ENCODE peak calls at places on chromosome 12, in six cellular contexts. Z is iris pigment epithelial cell, M is amniotic stem cell, A is NCI-H146, G is activated T-cell treated with anti-CD3 and anti-CD28 coated beads for 24 hours, I is neural crest cell. W is an unnamed sample.

GRCh38 chr12:33472299-33472698 is 32.7 kb upstream of the SYT10 start:
- DNase-seq in Z (no peak), A (no peak), M (no peak), I (no peak), G (no peak), W (no peak)

GRCh38 chr12:12881495-12881894 is 9.9 kb upstream of the GPRC5A start:
- DNase-seq in Z (peak), M (no peak), I (no peak), G (no peak), A (no peak), W (no peak)

GRCh38 chr12:87758271-87758670 is 270.9 kb downstream of the C12orf50 start:
- DNase-seq in A (no peak), I (no peak), M (no peak), G (no peak), Z (peak), W (no peak)

GRCh38 chr12:127539499-127539898 is 727.5 kb upstream of the TMEM132C start:
- DNase-seq in Z (no peak), A (no peak), I (no peak), M (no peak), G (no peak), W (no peak)

GRCh38 chr12:52522346-52523011 is 2.3 kb upstream of the KRT5 start:
- DNase-seq in I (no peak), G (no peak), A (peak), Z (no peak), M (no peak), W (no peak)

GRCh38 chr12:47085815-47086252 is 6.1 kb upstream of the AMIGO2 start:
- DNase-seq in M (peak), Z (peak), I (no peak), A (peak), G (peak), W (peak)

GRCh38 chr12:23884909-23885308 is 64.6 kb downstream of the SOX5 start:
- DNase-seq in I (no peak), G (no peak), Z (no peak), A (no peak), M (no peak), W (no peak)

GRCh38 chr12:7667025-7667575 is 1.4 kb upstream of the APOBEC1 start:
- DNase-seq in G (no peak), Z (peak), M (no peak), A (no peak), I (no peak), W (no peak)

GRCh38 chr12:19388131-19388549 is 51.2 kb upstream of the AEBP2 start:
- DNase-seq in M (no peak), A (no peak), Z (peak), G (no peak), I (no peak), W (no peak)

GRCh38 chr12:65891219-65891618 is 66.9 kb downstream of the HMGA2 start:
- DNase-seq in Z (peak), M (no peak), I (no peak), G (no peak), A (no peak), W (no peak)

GRCh38 chr12:48285751-48286650 is 64.7 kb downstream of the ZNF641 start:
- DNase-seq in Z (no peak), I (no peak), M (no peak), A (no peak), G (no peak), W (no peak)

GRCh38 chr12:121632069-121632970 is 6.0 kb downstream of the ORAI1 start:
- DNase-seq in Z (no peak), M (no peak), G (no peak), A (no peak), I (no peak), W (no peak)

GRCh38 chr12:95548056-95548538 is 3.2 kb downstream of the USP44 start:
- DNase-seq in G (peak), I (peak), Z (no peak), M (no peak), A (peak), W (no peak)

GRCh38 chr12:13069380-13069779 is 25.2 kb downstream of the FAM234B start:
- DNase-seq in Z (no peak), A (no peak), G (no peak), I (no peak), M (no peak), W (no peak)

GRCh38 chr12:39420043-39420442 is 22.9 kb downstream of the KIF21A start:
- DNase-seq in G (no peak), I (no peak), M (no peak), Z (no peak), A (no peak), W (no peak)

W was measured in SHP77 treated with DMSO at 0.1 percent for 48 hours.